ENCODE peak calls at places on chromosome 17, in six cellular contexts. One of them, this sample, is unnamed.

GRCh38 chr17:65856865-65857264 is 295.4 kb upstream of the AXIN2 start:
- DNase-seq in HepG2: no peak
- DNase-seq in RWPE2: no peak
- DNase-seq in Caco-2: no peak
- DNase-seq in GM23338: no peak
- DNase-seq in A549: no peak
- DNase-seq in this sample: no peak

GRCh38 chr17:1203967-1204291 is 24.1 kb upstream of the ABR start:
- DNase-seq in GM23338: peak
- DNase-seq in A549: peak
- DNase-seq in Caco-2: no peak
- DNase-seq in RWPE2: no peak
- DNase-seq in HepG2: no peak
- DNase-seq in this sample: no peak

GRCh38 chr17:71780596-71780995 is 340.2 kb upstream of the SOX9 start:
- DNase-seq in Caco-2: no peak
- DNase-seq in A549: no peak
- DNase-seq in HepG2: no peak
- DNase-seq in RWPE2: no peak
- DNase-seq in GM23338: no peak
- DNase-seq in this sample: no peak

GRCh38 chr17:2849327-2849670 is 53.1 kb downstream of the RAP1GAP2 start:
- DNase-seq in RWPE2: no peak
- DNase-seq in HepG2: no peak
- DNase-seq in A549: no peak
- DNase-seq in Caco-2: no peak
- DNase-seq in GM23338: peak
- DNase-seq in this sample: no peak

GRCh38 chr17:64491995-64492394 is 4.9 kb downstream of the POLG2 start:
- DNase-seq in A549: no peak
- DNase-seq in RWPE2: no peak
- DNase-seq in Caco-2: no peak
- DNase-seq in HepG2: no peak
- DNase-seq in GM23338: no peak
- DNase-seq in this sample: no peak

GRCh38 chr17:36888236-36888957 is 48.9 kb upstream of the LHX1 start:
- DNase-seq in Caco-2: no peak
- DNase-seq in HepG2: no peak
- DNase-seq in RWPE2: no peak
- DNase-seq in A549: no peak
- DNase-seq in GM23338: no peak
- DNase-seq in this sample: no peak

GRCh38 chr17:4717791-4718190 is 7.4 kb downstream of the ARRB2 start:
- DNase-seq in A549: no peak
- DNase-seq in RWPE2: no peak
- DNase-seq in GM23338: no peak
- DNase-seq in HepG2: no peak
- DNase-seq in Caco-2: no peak
- DNase-seq in this sample: no peak

GRCh38 chr17:2883544-2884203 is 87.4 kb downstream of the RAP1GAP2 start:
- DNase-seq in Caco-2: no peak
- DNase-seq in A549: peak
- DNase-seq in GM23338: no peak
- DNase-seq in RWPE2: no peak
- DNase-seq in HepG2: peak
- DNase-seq in this sample: no peak

GRCh38 chr17:38852771-38853291 is 690 bp downstream of the RPL23 start:
- DNase-seq in A549: no peak
- DNase-seq in RWPE2: no peak
- DNase-seq in Caco-2: no peak
- DNase-seq in GM23338: no peak
- DNase-seq in HepG2: no peak
- DNase-seq in this sample: no peak

GRCh38 chr17:62857526-62857925 is 49.4 kb upstream of the MARCHF10 start:
- DNase-seq in Caco-2: no peak
- DNase-seq in HepG2: no peak
- DNase-seq in A549: no peak
- DNase-seq in GM23338: no peak
- DNase-seq in RWPE2: no peak
- DNase-seq in this sample: no peak

GRCh38 chr17:10243905-10244844 is 45.8 kb upstream of the GAS7 start:
- DNase-seq in RWPE2: no peak
- DNase-seq in GM23338: no peak
- DNase-seq in A549: no peak
- DNase-seq in HepG2: no peak
- DNase-seq in Caco-2: no peak
- DNase-seq in this sample: no peak

GRCh38 chr17:28925912-28926365 is 23.1 kb upstream of the DHRS13 start:
- DNase-seq in HepG2: no peak
- DNase-seq in Caco-2: no peak
- DNase-seq in GM23338: no peak
- DNase-seq in A549: no peak
- DNase-seq in RWPE2: no peak
- DNase-seq in this sample: peak

GRCh38 chr17:39208893-39209292 is 8.8 kb downstream of the RPL19 start:
- DNase-seq in GM23338: no peak
- DNase-seq in HepG2: no peak
- DNase-seq in Caco-2: no peak
- DNase-seq in A549: no peak
- DNase-seq in RWPE2: no peak
- DNase-seq in this sample: no peak

GRCh38 chr17:34291721-34292348 is 6.3 kb downstream of the CCL11 start:
- DNase-seq in Caco-2: no peak
- DNase-seq in HepG2: no peak
- DNase-seq in RWPE2: no peak
- DNase-seq in GM23338: no peak
- DNase-seq in A549: no peak
- DNase-seq in this sample: no peak

GRCh38 chr17:77451894-77452852 is 311.4 kb downstream of the SEC14L1 start:
- DNase-seq in HepG2: peak
- DNase-seq in GM23338: peak
- DNase-seq in Caco-2: peak
- DNase-seq in RWPE2: no peak
- DNase-seq in A549: no peak
- DNase-seq in this sample: no peak

GRCh38 chr17:76007131-76007849 is 6.6 kb downstream of the CDK3 start:
- DNase-seq in HepG2: no peak
- DNase-seq in A549: no peak
- DNase-seq in GM23338: no peak
- DNase-seq in Caco-2: no peak
- DNase-seq in RWPE2: peak
- DNase-seq in this sample: no peak

GRCh38 chr17:57357392-57357784 is 101.1 kb downstream of the MSI2 start:
- DNase-seq in RWPE2: no peak
- DNase-seq in A549: no peak
- DNase-seq in HepG2: no peak
- DNase-seq in GM23338: no peak
- DNase-seq in Caco-2: no peak
- DNase-seq in this sample: no peak

GRCh38 chr17:78678220-78678554 is 101.0 kb upstream of the DNAH17 start:
- DNase-seq in RWPE2: no peak
- DNase-seq in Caco-2: no peak
- DNase-seq in A549: no peak
- DNase-seq in GM23338: no peak
- DNase-seq in HepG2: no peak
- DNase-seq in this sample: no peak

GRCh38 chr17:78675836-78676235 is 98.6 kb upstream of the DNAH17 start:
- DNase-seq in Caco-2: no peak
- DNase-seq in RWPE2: no peak
- DNase-seq in A549: no peak
- DNase-seq in HepG2: no peak
- DNase-seq in GM23338: no peak
- DNase-seq in this sample: no peak

GRCh38 chr17:78678711-78679110 is 101.5 kb upstream of the DNAH17 start:
- DNase-seq in GM23338: no peak
- DNase-seq in A549: no peak
- DNase-seq in RWPE2: no peak
- DNase-seq in HepG2: no peak
- DNase-seq in Caco-2: no peak
- DNase-seq in this sample: no peak

GRCh38 chr17:78676415-78677302 is 99.5 kb upstream of the DNAH17 start:
- DNase-seq in Caco-2: no peak
- DNase-seq in HepG2: no peak
- DNase-seq in GM23338: no peak
- DNase-seq in A549: no peak
- DNase-seq in RWPE2: no peak
- DNase-seq in this sample: no peak

GRCh38 chr17:78677303-78678219 is 100.4 kb upstream of the DNAH17 start:
- DNase-seq in RWPE2: no peak
- DNase-seq in Caco-2: no peak
- DNase-seq in HepG2: peak
- DNase-seq in GM23338: no peak
- DNase-seq in A549: peak
- DNase-seq in this sample: no peak
- TF ChIP-seq CTCF in RWPE2: no peak
- TF ChIP-seq CTCF in Caco-2: no peak
- TF ChIP-seq CTCF in HepG2: peak
- TF ChIP-seq CTCF in GM23338: no peak
- TF ChIP-seq CTCF in A549: no peak
- TF ChIP-seq CTCF in this sample: no peak

DNA sequence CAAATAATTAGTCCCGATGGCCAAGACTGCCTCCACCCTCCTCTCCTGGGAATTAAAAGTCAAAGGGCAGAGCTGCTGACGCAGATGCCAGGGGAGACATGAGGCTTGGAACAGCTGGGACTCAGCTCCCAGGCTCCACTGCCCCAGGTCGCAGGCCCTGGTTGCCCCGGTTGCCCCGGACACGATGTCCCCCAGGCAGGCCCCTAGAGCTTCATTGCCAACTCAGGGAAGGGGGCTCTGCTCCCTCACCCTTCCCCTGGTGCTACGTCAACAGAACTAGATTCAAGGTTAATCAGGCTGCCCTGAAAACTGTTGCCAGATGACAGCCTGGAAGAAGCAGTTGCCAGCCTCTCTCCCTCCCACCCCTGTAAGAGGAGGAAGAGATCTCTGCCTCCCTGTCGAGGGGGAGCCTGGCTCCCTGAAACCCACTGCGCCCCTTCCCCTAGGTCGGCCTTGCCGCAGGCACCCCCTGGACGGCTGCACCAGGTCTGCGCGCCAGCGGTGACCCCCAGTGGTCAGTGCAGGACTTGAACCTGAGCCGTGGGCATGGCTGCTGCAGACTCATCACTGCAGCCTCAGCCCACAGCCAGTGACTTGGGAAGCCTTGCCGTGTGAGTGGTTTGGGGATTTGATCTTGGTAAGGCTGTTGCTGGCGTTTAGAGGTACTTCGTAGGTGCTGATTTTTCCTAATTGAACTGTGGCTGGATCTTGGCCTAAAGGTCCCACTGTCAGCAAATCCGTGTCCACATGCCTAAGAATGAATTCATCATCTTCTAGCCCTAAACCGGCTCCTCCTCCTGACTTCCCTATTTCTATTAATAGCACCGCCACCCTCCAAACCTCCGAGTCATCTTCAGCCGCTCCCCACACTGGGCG is 84.1 kb upstream of the TOB1 start:
- DNase-seq in RWPE2: peak
- DNase-seq in HepG2: peak
- DNase-seq in Caco-2: peak
- DNase-seq in GM23338: peak
- DNase-seq in A549: peak
- DNase-seq in this sample: peak
- H3K4me3 ChIP-seq in RWPE2: no peak
- H3K4me3 ChIP-seq in HepG2: peak
- H3K4me3 ChIP-seq in Caco-2: no peak
- H3K4me3 ChIP-seq in GM23338: peak
- H3K4me3 ChIP-seq in A549: peak
- H3K4me3 ChIP-seq in this sample: no peak

DNA sequence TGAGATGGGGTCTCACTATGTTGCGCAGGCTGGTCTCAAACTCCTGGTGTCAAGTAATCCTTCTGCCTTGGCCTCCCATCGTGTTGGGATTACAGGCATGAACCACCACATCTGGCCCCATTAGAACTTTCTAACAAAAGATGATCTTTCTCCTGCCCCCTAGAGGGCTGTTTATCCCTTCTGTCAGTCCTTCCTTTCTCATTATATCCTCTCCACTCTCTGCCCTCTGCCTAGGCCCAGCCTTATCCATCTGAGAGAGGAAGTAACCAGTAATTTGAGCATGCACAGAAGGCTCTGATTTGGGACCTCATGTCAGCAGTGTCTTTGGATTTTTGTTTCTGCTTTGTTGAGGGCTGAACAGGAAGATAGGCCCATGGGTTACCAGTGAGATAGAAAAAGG is 4.4 kb upstream of the DHX40 start:
- DNase-seq in Caco-2: peak
- DNase-seq in HepG2: peak
- DNase-seq in RWPE2: no peak
- DNase-seq in GM23338: peak
- DNase-seq in A549: peak
- DNase-seq in this sample: no peak
- TF ChIP-seq CTCF in Caco-2: peak
- TF ChIP-seq CTCF in HepG2: peak
- TF ChIP-seq CTCF in RWPE2: peak
- TF ChIP-seq CTCF in GM23338: peak
- TF ChIP-seq CTCF in A549: peak
- TF ChIP-seq CTCF in this sample: peak

DNA sequence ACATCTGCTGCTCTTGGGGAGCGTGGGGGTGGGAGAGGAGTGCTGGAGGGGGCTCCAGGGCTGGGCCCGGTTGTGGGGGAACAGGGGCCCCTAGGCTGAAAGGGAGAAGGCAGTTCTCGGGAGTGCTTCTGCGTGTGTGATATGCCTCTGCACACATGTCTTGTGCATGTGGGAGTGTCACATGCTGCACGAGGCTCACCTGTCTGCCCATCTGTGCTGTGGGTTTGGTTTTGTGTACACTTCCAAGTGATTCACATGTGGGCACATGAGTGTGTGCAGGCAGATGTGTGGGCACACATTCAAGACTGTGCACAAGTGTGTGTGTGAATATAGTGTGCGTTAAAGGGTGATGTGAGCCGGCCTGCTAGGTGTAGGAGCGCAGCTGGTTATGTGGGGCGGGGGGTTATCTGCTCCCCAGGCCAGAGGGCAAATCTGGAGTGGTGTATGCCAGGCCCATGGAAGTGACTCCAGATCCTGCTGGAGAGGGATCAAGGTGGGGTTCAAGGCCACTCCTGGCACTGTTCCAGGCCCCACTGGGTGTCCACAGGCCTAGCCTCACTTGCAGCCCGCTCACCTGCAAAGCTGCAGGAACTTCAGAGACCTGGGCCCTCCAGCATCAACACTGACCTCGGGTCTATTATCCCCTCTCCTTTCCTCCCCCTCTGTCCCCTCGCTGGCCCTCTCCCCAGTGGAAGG is 3.8 kb upstream of the BAHCC1 start:
- DNase-seq in Caco-2: no peak
- DNase-seq in A549: no peak
- DNase-seq in GM23338: no peak
- DNase-seq in RWPE2: no peak
- DNase-seq in HepG2: no peak
- DNase-seq in this sample: no peak
- H3K4me3 ChIP-seq in Caco-2: no peak
- H3K4me3 ChIP-seq in A549: no peak
- H3K4me3 ChIP-seq in GM23338: peak
- H3K4me3 ChIP-seq in RWPE2: no peak
- H3K4me3 ChIP-seq in HepG2: peak
- H3K4me3 ChIP-seq in this sample: peak

This sample was measured in astrocyte of the cerebellum.